ENCODE peak calls at places on chromosome 12, in ten cellular contexts. I is stimulated activated CD8-positive, alpha-beta memory T cell treated with anti-CD3 and anti-CD28 coated beads, Interleukin-7, amount 100 ng/mL, for 4 hours; E is dorsolateral prefrontal cortex; V is iPS-NIHi11; N is caudate nucleus; K is activated CD8-positive, alpha-beta T cell treated with anti-CD3 and anti-CD28 coated beads, Interleukin-2, amount 10 ng/mL, durations not matched to agents 7 days and 5 days; A is smooth muscle cell of the brain vasculature; M is posterior cingulate gyrus; O is GM10248; B is occipital lobe. X is an unnamed sample.

GRCh38 chr12:64890873-64891468 is 66.5 kb downstream of the TBC1D30 start:
- DNase-seq in I (no peak), E (no peak), V (peak), N (no peak), K (no peak), A (peak), M (no peak), O (peak), B (no peak), X (peak)

GRCh38 chr12:3077572-3078081 is 448 bp downstream of the TSPAN9 start:
- DNase-seq in I (no peak), E (no peak), V (no peak), N (no peak), K (no peak), A (no peak), M (no peak), O (no peak), B (no peak), X (no peak)

GRCh38 chr12:47763481-47764344 is 5.0 kb upstream of the RAPGEF3 start:
- DNase-seq in I (no peak), E (no peak), V (no peak), N (no peak), K (no peak), A (no peak), M (no peak), O (no peak), B (no peak), X (no peak)

GRCh38 chr12:19894049-19894448 is 454.8 kb downstream of the AEBP2 start:
- DNase-seq in I (no peak), E (no peak), V (no peak), N (no peak), K (no peak), A (no peak), M (no peak), O (peak), B (no peak), X (no peak)

GRCh38 chr12:65368071-65368470 is 89.6 kb downstream of the MSRB3 start:
- DNase-seq in I (no peak), E (no peak), V (no peak), N (no peak), K (no peak), A (no peak), M (no peak), O (no peak), B (no peak), X (no peak)

GRCh38 chr12:121251838-121252237 is 41.9 kb downstream of the P2RX4 start:
- DNase-seq in I (no peak), E (no peak), V (no peak), N (no peak), K (no peak), A (no peak), M (no peak), O (no peak), B (no peak), X (no peak)

GRCh38 chr12:114697741-114698565 is 14.0 kb upstream of the TBX3 start:
- DNase-seq in I (no peak), E (no peak), V (no peak), N (no peak), K (no peak), A (no peak), M (no peak), O (no peak), B (no peak), X (no peak)

GRCh38 chr12:95648990-95649791 is 97.9 kb upstream of the USP44 start:
- DNase-seq in I (no peak), E (no peak), V (no peak), N (no peak), K (no peak), A (no peak), M (no peak), O (no peak), B (no peak), X (no peak)

GRCh38 chr12:18424857-18425256 is 163.5 kb downstream of the PIK3C2G start:
- DNase-seq in I (no peak), E (no peak), V (no peak), N (no peak), K (no peak), A (no peak), M (no peak), O (no peak), B (no peak), X (no peak)

GRCh38 chr12:53502331-53502730 is 1.2 kb downstream of the TARBP2 start:
- DNase-seq in I (no peak), E (no peak), V (no peak), N (no peak), K (no peak), A (no peak), M (no peak), O (no peak), B (no peak), X (no peak)

GRCh38 chr12:7695159-7695930 is at the start of gene GDF3:
- DNase-seq in I (no peak), E (no peak), V (peak), N (no peak), K (no peak), A (no peak), M (no peak), O (no peak), B (no peak), X (no peak)

GRCh38 chr12:130334937-130335336 is 2.8 kb upstream of the PIWIL1 start:
- DNase-seq in I (no peak), E (no peak), V (no peak), N (no peak), K (no peak), A (no peak), M (peak), O (no peak), B (peak), X (no peak)

GRCh38 chr12:104680506-104680905 is 223.8 kb downstream of the CHST11 start:
- DNase-seq in I (no peak), E (no peak), V (no peak), N (no peak), K (peak), A (no peak), M (no peak), O (no peak), B (no peak), X (no peak)

GRCh38 chr12:76420221-76420620 is 72.0 kb upstream of the BBS10 start:
- DNase-seq in I (no peak), E (no peak), V (no peak), N (no peak), K (no peak), A (no peak), M (no peak), O (no peak), B (no peak), X (no peak)

GRCh38 chr12:34033628-34034296 is 11.5 kb downstream of the ALG10 start:
- DNase-seq in I (no peak), E (no peak), V (no peak), N (no peak), K (no peak), A (no peak), M (no peak), O (peak), B (no peak), X (peak)

GRCh38 chr12:59559702-59560101 is 36.1 kb upstream of the SLC16A7 start:
- DNase-seq in I (no peak), E (no peak), V (no peak), N (no peak), K (no peak), A (no peak), M (no peak), O (no peak), B (no peak), X (no peak)

GRCh38 chr12:58167622-58168021 is 226.3 kb downstream of the ATP23 start:
- DNase-seq in I (no peak), E (no peak), V (no peak), N (no peak), K (no peak), A (no peak), M (no peak), O (no peak), B (no peak), X (no peak)

GRCh38 chr12:124877423-124877822 is 13.8 kb upstream of the SCARB1 start:
- DNase-seq in I (no peak), E (no peak), V (no peak), N (no peak), K (no peak), A (no peak), M (no peak), O (no peak), B (no peak), X (no peak)

GRCh38 chr12:41577995-41578394 is 389.9 kb downstream of the PDZRN4 start:
- DNase-seq in I (no peak), E (no peak), V (no peak), N (no peak), K (no peak), A (no peak), M (no peak), O (no peak), B (no peak), X (no peak)

GRCh38 chr12:89507015-89507824 is 17.4 kb downstream of the GALNT4 start:
- DNase-seq in I (no peak), E (no peak), V (no peak), N (no peak), K (no peak), A (no peak), M (no peak), O (no peak), B (no peak), X (peak)

GRCh38 chr12:89225808-89226368 is 126.4 kb downstream of the DUSP6 start:
- DNase-seq in I (no peak), E (no peak), V (peak), N (no peak), K (no peak), A (peak), M (no peak), O (no peak), B (no peak), X (no peak)

GRCh38 chr12:74292351-74293194 is 245.1 kb upstream of the ATXN7L3B start:
- DNase-seq in I (no peak), E (no peak), V (peak), N (no peak), K (no peak), A (no peak), M (no peak), O (no peak), B (no peak), X (no peak)

GRCh38 chr12:64714551-64714968 is 44.6 kb downstream of the GNS start:
- DNase-seq in I (peak), E (no peak), V (no peak), N (peak), K (peak), A (no peak), M (no peak), O (peak), B (no peak), X (no peak)

GRCh38 chr12:108253540-108253939 is 85.6 kb downstream of the CMKLR1 start:
- DNase-seq in I (no peak), E (peak), V (peak), N (peak), K (no peak), A (no peak), M (peak), O (no peak), B (peak), X (no peak)

GRCh38 chr12:52513736-52514135 is 6.5 kb downstream of the KRT5 start:
- DNase-seq in I (no peak), E (no peak), V (no peak), N (no peak), K (no peak), A (no peak), M (no peak), O (no peak), B (no peak), X (no peak)

GRCh38 chr12:99959549-99960170 is 25.1 kb downstream of the ANKS1B start:
- DNase-seq in I (no peak), E (no peak), V (no peak), N (no peak), K (no peak), A (no peak), M (no peak), O (no peak), B (no peak), X (peak)

GRCh38 chr12:6607751-6608591 is 792 bp upstream of the CHD4 start:
- DNase-seq in I (peak), E (peak), V (peak), N (peak), K (peak), A (no peak), M (peak), O (peak), B (peak), X (peak)

GRCh38 chr12:62720661-62721330 is 214.2 kb downstream of the PPM1H start:
- DNase-seq in I (no peak), E (peak), V (no peak), N (no peak), K (no peak), A (no peak), M (no peak), O (no peak), B (peak), X (no peak)

GRCh38 chr12:114744696-114745095 is 60.7 kb upstream of the TBX3 start:
- DNase-seq in I (no peak), E (no peak), V (no peak), N (no peak), K (no peak), A (no peak), M (no peak), O (no peak), B (no peak), X (no peak)

GRCh38 chr12:94336201-94336915 is 123.3 kb downstream of the CEP83 start:
- DNase-seq in I (no peak), E (no peak), V (no peak), N (no peak), K (no peak), A (no peak), M (no peak), O (no peak), B (no peak), X (no peak)

GRCh38 chr12:47774664-47775063 is 1.6 kb downstream of the SLC48A1 start:
- DNase-seq in I (no peak), E (no peak), V (no peak), N (no peak), K (no peak), A (no peak), M (peak), O (no peak), B (no peak), X (no peak)

GRCh38 chr12:45425426-45425825 is 209.5 kb downstream of the ANO6 start:
- DNase-seq in I (no peak), E (no peak), V (no peak), N (no peak), K (no peak), A (no peak), M (no peak), O (no peak), B (no peak), X (no peak)

GRCh38 chr12:55670213-55670730 is 33.6 kb downstream of the OR10P1 start:
- DNase-seq in I (no peak), E (no peak), V (no peak), N (no peak), K (no peak), A (no peak), M (no peak), O (no peak), B (no peak), X (no peak)

X was measured in HepG2.